ENCODE peak calls at places on chromosomes 5 and 9, in four cellular contexts. B is H9, F is IMR-90, J is H1. E is an unnamed sample.

GRCh38 chr9:83670381-83670780 is 37.4 kb downstream of the UBQLN1 start:
- DNase-seq in B (no peak), F (no peak), J (no peak), E (no peak)

GRCh38 chr5:52838306-52839015 is 50.7 kb downstream of the ITGA1 start:
- DNase-seq in F (peak), B (no peak), J (no peak), E (no peak)

GRCh38 chr5:126015244-126016054 is 407.8 kb upstream of the GRAMD2B start:
- DNase-seq in J (no peak), F (peak), B (no peak), E (peak)

GRCh38 chr9:91160181-91160580 is 201.5 kb downstream of the AUH start:
- DNase-seq in B (no peak), J (no peak), F (no peak), E (peak)

GRCh38 chr5:128844354-128844923 is 120.8 kb upstream of the SLC27A6 start:
- DNase-seq in J (no peak), B (no peak), F (peak), E (peak)

GRCh38 chr5:180601591-180602480 is 10.5 kb upstream of the SCGB3A1 start:
- DNase-seq in J (no peak), F (no peak), B (peak), E (no peak)

GRCh38 chr5:36759117-36759516 is 117.5 kb upstream of the NIPBL start:
- DNase-seq in J (no peak), B (no peak), F (no peak), E (no peak)

GRCh38 chr5:141003026-141003425 is 36.8 kb downstream of the PCDHAC2 start:
- DNase-seq in J (no peak), F (no peak), B (no peak), E (no peak)

GRCh38 chr5:95520176-95520575 is 34.6 kb downstream of the SKIC3 start:
- DNase-seq in B (no peak), F (no peak), J (no peak), E (no peak)
- H4K5ac ChIP-seq in B (no peak), F (no peak), J (no peak), E (no peak)

GRCh38 chr5:172525633-172526360 is 71.5 kb upstream of the SH3PXD2B start:
- DNase-seq in B (no peak), F (no peak), J (no peak), E (no peak)
- H4K5ac ChIP-seq in B (no peak), F (no peak), J (no peak), E (no peak)

GRCh38 chr9:133170716-133171115 is 7.0 kb upstream of the GBGT1 start:
- DNase-seq in J (no peak), B (no peak), F (no peak), E (no peak)
- H4K5ac ChIP-seq in J (no peak), B (no peak), F (no peak), E (no peak)

GRCh38 chr9:15132107-15132506 is 174.9 kb downstream of the TTC39B start:
- DNase-seq in F (no peak), B (no peak), J (no peak), E (no peak)

GRCh38 chr9:15137089-15137488 is 169.9 kb downstream of the TTC39B start:
- DNase-seq in J (no peak), F (no peak), B (no peak), E (peak)

GRCh38 chr9:15136646-15137045 is 170.4 kb downstream of the TTC39B start:
- DNase-seq in J (no peak), F (no peak), B (peak), E (peak)

GRCh38 chr9:15135167-15135792 is 171.7 kb downstream of the TTC39B start:
- DNase-seq in J (no peak), F (peak), B (peak), E (peak)

DNA sequence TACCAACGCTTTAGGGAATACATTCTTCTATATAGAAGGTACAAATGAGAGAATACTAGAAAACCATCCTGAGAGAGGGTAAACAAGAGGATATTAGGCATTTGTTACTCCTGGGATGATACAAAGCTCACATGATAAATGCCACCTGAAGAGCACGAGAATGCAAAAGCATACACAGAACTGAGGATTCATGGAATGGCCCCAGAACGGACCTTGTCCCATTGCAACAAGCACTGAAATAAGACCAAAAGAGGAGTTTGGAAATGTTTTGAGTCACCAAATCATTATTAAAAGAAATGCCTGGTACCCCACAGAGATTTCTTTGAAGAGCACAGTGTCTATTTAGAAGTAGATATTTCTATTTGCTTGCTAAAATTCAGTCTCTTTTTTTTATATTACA is 173.5 kb downstream of the TTC39B start:
- DNase-seq in B (no peak), F (no peak), J (no peak), E (no peak)
- H4K5ac ChIP-seq in B (no peak), F (no peak), J (no peak), E (no peak)

DNA sequence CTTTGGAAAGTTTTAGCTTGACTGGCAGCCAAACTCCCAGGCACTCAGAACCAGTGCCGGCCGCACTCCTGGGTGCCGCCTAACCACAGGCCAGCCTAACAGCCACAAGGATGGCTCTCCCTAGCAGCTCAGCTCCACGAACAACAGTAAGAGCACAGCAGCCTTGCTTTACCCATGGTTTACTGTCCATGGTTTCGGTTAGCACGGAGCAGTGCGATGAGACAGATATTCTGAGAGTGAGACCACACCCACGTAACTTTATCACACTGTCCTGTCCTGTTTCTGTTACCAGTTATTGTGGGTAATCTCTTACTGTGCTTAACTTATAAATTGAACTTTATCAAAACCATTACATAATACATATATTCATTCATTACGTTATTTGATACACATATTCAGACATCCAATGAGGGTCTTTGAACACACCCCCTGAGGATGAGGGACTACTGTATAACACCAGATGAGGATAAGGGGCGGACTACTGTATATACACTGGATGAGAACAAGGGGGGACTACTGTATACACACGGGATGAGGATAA is 12.4 kb downstream of the CLPTM1L start:
- DNase-seq in B (no peak), J (no peak), F (no peak), E (peak)
- H4K5ac ChIP-seq in B (no peak), J (no peak), F (no peak), E (no peak)